ENCODE peak calls at places on chromosomes 6 and 20, in eight cellular contexts. T is retina; R is hippocampal formation; C is H9; G is activated T-cell treated with anti-CD3 and anti-CD28 coated beads, Interleukin-2, amount 50 U/mL, for 72 hours; W is amniotic stem cell; A is GM13977; N is NCI-H1417. J is an unnamed sample.

GRCh38 chr6:11085758-11086435 is 7.7 kb upstream of the SMIM13 start:
- DNase-seq in T (no peak), R (no peak), C (no peak), G (no peak), W (no peak), A (no peak), N (no peak), J (no peak)

GRCh38 chr20:61373956-61374545 is 122.0 kb downstream of the CDH4 start:
- DNase-seq in T (no peak), R (no peak), C (no peak), G (no peak), W (no peak), A (no peak), N (no peak), J (no peak)

GRCh38 chr6:14079433-14079832 is 38.1 kb upstream of the CD83 start:
- DNase-seq in T (no peak), R (no peak), C (no peak), G (peak; percentile 48), W (no peak), A (no peak), N (no peak), J (no peak)

GRCh38 chr6:83461438-83461837 is 30.6 kb upstream of the ME1 start:
- DNase-seq in T (no peak), R (no peak), C (no peak), G (no peak), W (no peak), A (no peak), N (no peak), J (no peak)

GRCh38 chr6:42428326-42429041 is 23.2 kb downstream of the TRERF1 start:
- DNase-seq in T (no peak), R (no peak), C (no peak), G (peak; percentile 35), W (no peak), A (peak; percentile 76), N (no peak), J (no peak)

GRCh38 chr6:56714982-56715456 is 72.3 kb upstream of the DST start:
- DNase-seq in T (no peak), R (no peak), C (no peak), G (no peak), W (peak; percentile 64), A (no peak), N (peak; percentile 25), J (no peak)

GRCh38 chr6:21199246-21199645 is 394.3 kb upstream of the SOX4 start:
- DNase-seq in T (peak; percentile 72), R (no peak), C (no peak), G (no peak), W (no peak), A (no peak), N (peak; percentile 66), J (no peak)

GRCh38 chr20:10654630-10655029 is 19.2 kb downstream of the JAG1 start:
- DNase-seq in T (no peak), R (no peak), C (peak; percentile 59), G (no peak), W (no peak), A (peak; percentile 32), N (peak; percentile 49), J (no peak)

GRCh38 chr20:19821605-19822004 is 63.5 kb downstream of the RIN2 start:
- DNase-seq in T (no peak), R (no peak), C (no peak), G (no peak), W (no peak), A (peak; percentile 23), N (no peak), J (no peak)

GRCh38 chr6:26195924-26196845 is 109.0 kb downstream of the HFE start:
- DNase-seq in T (peak; percentile 59), R (no peak), C (no peak), G (peak; percentile 71), W (no peak), A (no peak), N (no peak), J (no peak)

GRCh38 chr6:35370124-35370741 is 27.9 kb downstream of the PPARD start:
- DNase-seq in T (no peak), R (peak; percentile 64), C (no peak), G (peak; percentile 58), W (peak; percentile 87), A (peak; percentile 54), N (no peak), J (no peak)

GRCh38 chr20:51022803-51023616 is at the start of gene KCNG1:
- DNase-seq in T (peak; percentile 82), R (peak; percentile 30), C (peak; percentile 86), G (peak; percentile 69), W (peak; percentile 63), A (peak; percentile 91), N (no peak), J (no peak)

GRCh38 chr6:56860466-56860865 is 94.4 kb upstream of the BEND6 start:
- DNase-seq in T (no peak), R (no peak), C (no peak), G (no peak), W (no peak), A (no peak), N (peak; percentile 62), J (no peak)

GRCh38 chr6:159980474-159980873 is 11.6 kb downstream of the IGF2R start:
- DNase-seq in T (no peak), R (no peak), C (no peak), G (no peak), W (no peak), A (no peak), N (no peak), J (no peak)

GRCh38 chr6:163668061-163668426 is 253.5 kb downstream of the QKI start:
- DNase-seq in T (no peak), R (no peak), C (no peak), G (no peak), W (no peak), A (no peak), N (no peak), J (no peak)

GRCh38 chr6:21185849-21186478 is 407.6 kb upstream of the SOX4 start:
- DNase-seq in T (peak; percentile 75), R (no peak), C (peak; percentile 90), G (no peak), W (no peak), A (no peak), N (peak; percentile 97), J (no peak)

GRCh38 chr6:169224185-169224695 is 29.4 kb downstream of the THBS2 start:
- DNase-seq in T (no peak), R (no peak), C (no peak), G (no peak), W (peak; percentile 7), A (no peak), N (no peak), J (no peak)

GRCh38 chr20:4749326-4749725 is 27.6 kb downstream of the PRND start:
- DNase-seq in T (no peak), R (no peak), C (no peak), G (no peak), W (no peak), A (no peak), N (no peak), J (no peak)

GRCh38 chr20:45010399-45010828 is 44.1 kb downstream of the STK4 start:
- DNase-seq in T (no peak), R (no peak), C (no peak), G (no peak), W (peak; percentile 24), A (no peak), N (no peak), J (no peak)

GRCh38 chr6:163958646-163959045 is 544.1 kb downstream of the QKI start:
- DNase-seq in T (no peak), R (no peak), C (no peak), G (no peak), W (peak; percentile 6), A (peak; percentile 28), N (no peak), J (no peak)

GRCh38 chr6:3650959-3651697 is 100.4 kb downstream of the PXDC1 start:
- DNase-seq in T (no peak), R (no peak), C (no peak), G (no peak), W (no peak), A (no peak), N (no peak), J (no peak)

GRCh38 chr6:29651413-29652197 is 5.3 kb upstream of the MOG start:
- DNase-seq in T (no peak), R (no peak), C (no peak), G (no peak), W (no peak), A (peak; percentile 57), N (peak; percentile 34), J (no peak)

GRCh38 chr20:10171864-10172751 is 46.5 kb upstream of the SNAP25 start:
- DNase-seq in T (peak; percentile 81), R (peak; percentile 12), C (peak; percentile 78), G (peak; percentile 67), W (peak; percentile 24), A (no peak), N (peak; percentile 91), J (peak; percentile 26)

GRCh38 chr6:108841377-108841855 is 6.8 kb upstream of the ARMC2 start:
- DNase-seq in T (no peak), R (no peak), C (no peak), G (no peak), W (no peak), A (no peak), N (no peak), J (no peak)

GRCh38 chr6:6811151-6812002 is 222.9 kb downstream of the LY86 start:
- DNase-seq in T (peak; percentile 23), R (no peak), C (peak; percentile 79), G (no peak), W (no peak), A (peak; percentile 34), N (peak; percentile 80), J (no peak)

GRCh38 chr6:163324326-163324927 is 90.1 kb upstream of the QKI start:
- DNase-seq in T (no peak), R (no peak), C (no peak), G (no peak), W (no peak), A (no peak), N (no peak), J (no peak)

GRCh38 chr6:85416049-85416448 is 33.8 kb upstream of the NT5E start:
- DNase-seq in T (no peak), R (no peak), C (no peak), G (no peak), W (no peak), A (no peak), N (no peak), J (no peak)

GRCh38 chr20:24676353-24676977 is 207.0 kb downstream of the SYNDIG1 start:
- DNase-seq in T (no peak), R (no peak), C (no peak), G (no peak), W (no peak), A (no peak), N (no peak), J (no peak)

GRCh38 chr6:165889636-165890403 is 226.8 kb upstream of the PDE10A start:
- DNase-seq in T (peak; percentile 58), R (no peak), C (peak; percentile 69), G (no peak), W (no peak), A (peak; percentile 39), N (peak; percentile 24), J (no peak)

GRCh38 chr6:113094781-113095180 is 747.7 kb downstream of the RFPL4B start:
- DNase-seq in T (no peak), R (no peak), C (no peak), G (no peak), W (peak; percentile 28), A (no peak), N (no peak), J (no peak)

GRCh38 chr6:128763599-128764300 is 119.2 kb upstream of the LAMA2 start:
- DNase-seq in T (no peak), R (no peak), C (no peak), G (no peak), W (no peak), A (no peak), N (no peak), J (no peak)

GRCh38 chr6:137013031-137013430 is 31.7 kb downstream of the IL20RA start:
- DNase-seq in T (no peak), R (no peak), C (no peak), G (no peak), W (no peak), A (no peak), N (peak; percentile 50), J (no peak)

GRCh38 chr6:1335367-1336037 is 23.6 kb downstream of the FOXQ1 start:
- DNase-seq in T (no peak), R (no peak), C (peak; percentile 33), G (no peak), W (peak; percentile 34), A (no peak), N (peak; percentile 4), J (no peak)